ENCODE peak calls at places on chromosomes 16 and 17, in five cellular contexts. X is H7, R is adrenal gland, T is thoracic aorta, A is progenitor cell of endocrine pancreas. O is an unnamed sample.

GRCh38 chr16:55640714-55641327 is 15.0 kb upstream of the SLC6A2 start:
- DNase-seq in X (no peak), R (no peak), T (no peak), A (no peak), O (no peak)

GRCh38 chr16:19926449-19927390 is 42.1 kb upstream of the GPRC5B start:
- DNase-seq in X (no peak), R (no peak), T (no peak), A (no peak), O (no peak)

GRCh38 chr16:56747486-56748045 is 17.6 kb downstream of the NUP93 start:
- DNase-seq in X (no peak), R (no peak), T (no peak), A (no peak), O (no peak)

GRCh38 chr17:9669551-9670008 is 24.3 kb downstream of the USP43 start:
- DNase-seq in X (no peak), R (no peak), T (no peak), A (no peak), O (no peak)

GRCh38 chr17:45077643-45078042 is 16.5 kb downstream of the NMT1 start:
- DNase-seq in X (no peak), R (no peak), T (no peak), A (no peak), O (no peak)

GRCh38 chr17:72518810-72519597 is 398.2 kb downstream of the SOX9 start:
- DNase-seq in X (peak; percentile 57), R (no peak), T (no peak), A (peak; percentile 41), O (peak; percentile 73)

GRCh38 chr16:57892447-57893096 is 78.4 kb downstream of the CNGB1 start:
- DNase-seq in X (no peak), R (peak; percentile 54), T (no peak), A (no peak), O (peak; percentile 35)

GRCh38 chr16:79483336-79483735 is 117.2 kb downstream of the MAF start:
- DNase-seq in X (no peak), R (no peak), T (no peak), A (no peak), O (no peak)

O was measured in transverse colon.